ENCODE peak calls at places on chromosomes 2 and 18, in four cellular contexts. V, P, M and H are unnamed samples. For H3K4me1, the result is how much of the 10 kb centered on the place peaks cover.

GRCh38 chr18:56715121-56715520 is 64.0 kb downstream of the WDR7 start:
- DNase-seq in P (peak), V (no peak), M (no peak), H (no peak)

GRCh38 chr2:239609583-239610310 is 208.9 kb upstream of the HDAC4 start:
- DNase-seq in P (no peak), V (no peak), M (no peak), H (no peak)

GRCh38 chr18:26040051-26040656 is 50.3 kb downstream of the SS18 start:
- DNase-seq in M (no peak), P (no peak), V (peak), H (no peak)

GRCh38 chr2:26710743-26711456 is 18.4 kb downstream of the KCNK3 start:
- DNase-seq in P (no peak), V (no peak), M (no peak), H (no peak)

GRCh38 chr18:31954349-31954748 is 11.4 kb upstream of the TRAPPC8 start:
- DNase-seq in P (no peak), M (peak), V (no peak), H (no peak)

GRCh38 chr2:112811841-112812306 is 24.7 kb downstream of the IL1B start:
- DNase-seq in V (peak), M (peak), P (peak), H (no peak)

GRCh38 chr18:27605107-27605834 is 420.2 kb upstream of the CHST9 start:
- DNase-seq in M (peak), V (peak), P (peak), H (no peak)

GRCh38 chr2:216765810-216766259 is 70.5 kb upstream of the IGFBP5 start:
- DNase-seq in P (no peak), M (no peak), V (no peak), H (no peak)

DNA sequence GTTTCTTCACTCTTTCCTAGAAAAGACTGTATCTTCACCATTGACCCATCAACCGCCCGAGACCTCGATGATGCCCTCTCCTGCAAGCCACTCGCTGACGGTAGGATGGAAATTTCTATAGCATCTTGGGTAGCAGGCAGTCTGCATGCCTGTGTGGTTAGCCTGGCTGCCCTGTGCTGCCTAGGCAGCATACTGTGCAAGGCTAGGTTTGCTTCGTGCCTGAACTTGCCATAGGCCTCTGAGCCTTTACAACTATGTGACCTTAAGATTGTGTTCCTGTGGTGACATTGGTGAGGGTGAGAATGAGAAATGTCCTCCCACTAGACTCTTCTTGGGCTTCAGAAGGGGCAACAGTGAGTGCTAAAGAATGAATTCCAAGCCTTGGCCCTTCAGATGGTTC is 168.2 kb upstream of the ALPP start:
- DNase-seq in V (peak), M (no peak), P (no peak), H (no peak)
- H3K4me1 ChIP-seq in V (under half), M (under half), P (under half), H (under half)

GRCh38 chr2:25306767-25307368 is 34.9 kb downstream of the DNMT3A start:
- DNase-seq in V (no peak), P (peak), M (no peak), H (no peak)

GRCh38 chr2:25304339-25304728 is 37.4 kb downstream of the DNMT3A start:
- DNase-seq in P (no peak), V (no peak), M (peak), H (no peak)

GRCh38 chr2:25305809-25306208 is 35.9 kb downstream of the DNMT3A start:
- DNase-seq in V (no peak), P (no peak), M (no peak), H (no peak)

GRCh38 chr2:25303517-25304338 is 38.0 kb downstream of the DNMT3A start:
- DNase-seq in V (no peak), M (no peak), P (no peak), H (no peak)

DNA sequence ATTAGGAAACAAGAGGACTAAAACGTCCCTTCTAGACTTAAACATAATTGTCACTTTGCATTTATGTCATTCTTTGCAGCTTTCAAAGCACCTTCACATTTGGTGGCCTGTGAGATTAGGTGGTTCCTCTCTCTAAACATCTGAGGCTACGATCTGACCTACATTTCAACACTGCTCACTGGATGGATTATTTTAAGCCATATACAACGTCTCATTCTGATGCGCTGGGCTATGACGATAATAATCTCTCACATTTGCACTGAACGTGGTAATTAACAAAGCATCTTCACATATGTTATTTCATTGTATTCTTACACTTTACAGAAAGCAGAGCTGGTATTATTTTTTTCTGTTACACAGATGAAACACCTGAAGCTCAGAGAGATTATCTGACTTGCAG is 36.5 kb downstream of the DNMT3A start:
- DNase-seq in P (no peak), M (no peak), V (no peak), H (no peak)
- H3K4me1 ChIP-seq in P (under half), M (under half), V (under half), H (under half)

GRCh38 chr2:148656516-148656915 is 12.0 kb downstream of the EPC2 start:
- DNase-seq in V (no peak), P (no peak), M (no peak), H (no peak)
- H3K4me1 ChIP-seq in V (under half), P (under half), M (under half), H (under half)

DNA sequence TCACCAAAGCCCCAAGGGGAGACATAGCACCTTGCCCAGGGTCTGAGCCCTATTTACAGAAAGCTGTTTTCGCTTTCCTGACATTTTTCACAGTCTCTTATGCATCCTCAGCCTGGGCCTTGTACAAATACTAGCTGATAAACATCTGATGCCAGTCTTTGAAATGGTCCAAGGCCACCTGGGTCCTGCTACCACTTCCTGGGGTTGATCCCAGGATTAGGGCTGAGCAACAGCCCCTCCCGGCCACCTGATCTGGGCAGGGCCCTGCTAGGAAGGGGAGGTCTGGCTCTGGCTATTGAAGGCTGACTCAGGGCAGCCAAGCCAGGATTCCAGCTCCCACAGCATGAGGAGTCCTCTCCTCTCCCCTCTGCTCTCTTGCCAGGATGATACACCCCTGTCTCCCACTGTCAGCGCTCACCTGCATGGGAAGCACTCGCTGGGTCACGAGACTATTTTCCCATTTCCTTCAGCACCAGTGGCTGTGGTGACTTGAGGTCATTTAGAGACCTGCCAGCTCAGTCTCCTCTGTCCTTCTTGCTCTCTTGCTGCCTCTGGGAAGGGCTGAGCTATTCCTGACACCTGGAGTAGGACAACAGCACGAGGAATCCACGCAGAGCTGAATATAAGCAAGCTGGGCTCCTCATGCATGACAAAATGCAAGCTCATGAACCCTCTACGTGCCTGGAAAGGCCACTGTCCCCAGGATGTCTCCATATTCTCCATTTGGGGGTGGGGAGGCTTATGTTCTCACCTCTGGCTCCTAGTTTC is 53.0 kb upstream of the LGALSL start:
- DNase-seq in V (no peak), P (no peak), M (no peak), H (no peak)
- H3K4me1 ChIP-seq in V (under half), P (under half), M (under half), H (under half)